ENCODE peak calls at places on chromosomes 5 and 9, in five cellular contexts. V, W, P, I and E are unnamed samples.

GRCh38 chr5:137833463-137833862 is 34.2 kb upstream of the MYOT start:
- DNase-seq in W (peak), I (peak), P (peak), V (no peak), E (no peak)

GRCh38 chr9:88936668-88937067 is 54.6 kb upstream of the S1PR3 start:
- DNase-seq in P (no peak), V (no peak), W (no peak), I (peak), E (no peak)

GRCh38 chr5:79202076-79202475 is 33.9 kb upstream of the JMY start:
- DNase-seq in V (no peak), W (peak), P (peak), I (no peak), E (no peak)

GRCh38 chr5:174414315-174414710 is 310.1 kb upstream of the MSX2 start:
- DNase-seq in I (no peak), W (peak), P (no peak), V (no peak), E (no peak)

GRCh38 chr5:1522601-1523479 is 920 bp downstream of the LPCAT1 start:
- DNase-seq in P (peak), W (no peak), V (no peak), I (no peak), E (no peak)

GRCh38 chr5:139650031-139650688 is 2.0 kb downstream of the CXXC5 start:
- DNase-seq in I (no peak), W (no peak), V (no peak), P (peak), E (no peak)

GRCh38 chr5:140340605-140341004 is 5.8 kb downstream of the HBEGF start:
- DNase-seq in V (no peak), P (no peak), I (no peak), W (no peak), E (no peak)

GRCh38 chr9:8883313-8883712 is 1083.7 kb upstream of the DMAC1 start:
- DNase-seq in I (no peak), V (no peak), P (no peak), W (no peak), E (no peak)

GRCh38 chr5:86917117-86917579 is 299.4 kb downstream of the COX7C start:
- DNase-seq in P (peak), W (peak), I (peak), V (no peak), E (no peak)

GRCh38 chr9:136305822-136306690 is 2.2 kb upstream of the CCDC187 start:
- DNase-seq in V (no peak), W (no peak), P (no peak), I (no peak), E (no peak)

GRCh38 chr5:101482931-101483330 is 579.8 kb upstream of the ST8SIA4 start:
- DNase-seq in P (no peak), I (no peak), V (no peak), W (no peak), E (no peak)

GRCh38 chr9:534886-535285 is 306.6 kb upstream of the DMRT1 start:
- DNase-seq in I (no peak), P (no peak), W (peak), V (no peak), E (no peak)

GRCh38 chr9:101201626-101202025 is 173.1 kb downstream of the PLPPR1 start:
- DNase-seq in V (no peak), I (no peak), W (no peak), P (no peak), E (no peak)

GRCh38 chr9:19940808-19941207 is 152.0 kb upstream of the SLC24A2 start:
- DNase-seq in W (peak), I (no peak), V (no peak), P (no peak), E (no peak)

GRCh38 chr9:76603448-76603895 is 144.5 kb downstream of the GCNT1 start:
- DNase-seq in V (no peak), W (no peak), P (no peak), I (peak), E (no peak)